ENCODE peak calls at places on chromosomes 3 and 15, in five cellular contexts. Q, J, V, R and M are unnamed samples.

GRCh38 chr3:32384938-32385337 is 6.7 kb upstream of the CMTM7 start:
- DNase-seq in Q (peak; percentile 36), J (no peak), V (no peak), R (peak; percentile 48), M (no peak)

GRCh38 chr3:146166450-146167222 is 5.7 kb upstream of the PLOD2 start:
- DNase-seq in Q (peak; percentile 95), J (no peak), V (no peak), R (no peak), M (no peak)

GRCh38 chr3:99627062-99627826 is 11.2 kb upstream of the COL8A1 start:
- DNase-seq in Q (peak; percentile 48), J (no peak), V (no peak), R (no peak), M (no peak)

GRCh38 chr15:88139936-88140335 is 116.6 kb downstream of the NTRK3 start:
- DNase-seq in Q (peak; percentile 4), J (no peak), V (no peak), R (no peak), M (no peak)

GRCh38 chr3:196654691-196655090 is 15.2 kb downstream of the NRROS start:
- DNase-seq in Q (no peak), J (no peak), V (no peak), R (no peak), M (no peak)

GRCh38 chr3:66483006-66483928 is 17.6 kb downstream of the LRIG1 start:
- DNase-seq in Q (peak; percentile 90), J (peak; percentile 55), V (no peak), R (no peak), M (no peak)

GRCh38 chr15:68470049-68470738 is 38.2 kb upstream of the ITGA11 start:
- DNase-seq in Q (no peak), J (no peak), V (no peak), R (no peak), M (no peak)

GRCh38 chr3:131454501-131454900 is 48.3 kb downstream of the MRPL3 start:
- DNase-seq in Q (peak; percentile 64), J (no peak), V (no peak), R (no peak), M (no peak)

DNA sequence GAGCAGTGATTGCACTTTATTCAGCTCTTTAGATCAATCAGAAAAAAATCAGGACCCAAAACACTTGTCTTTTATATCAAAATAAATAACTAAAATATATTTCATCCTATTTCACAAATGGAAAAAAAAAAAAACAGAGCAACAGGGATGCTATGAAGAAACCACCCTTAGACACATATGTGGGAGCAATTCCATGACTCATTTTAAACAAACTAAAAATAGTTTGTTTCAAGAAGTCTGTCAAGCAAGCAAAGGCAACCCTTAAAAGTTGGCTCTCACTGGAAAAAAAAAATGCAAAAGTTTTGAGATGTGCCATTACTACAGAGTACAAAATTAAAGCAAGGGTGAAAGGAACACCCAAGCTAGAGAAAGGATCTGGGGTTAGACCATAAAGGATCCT is 5.7 kb downstream of the ATP13A3 start:
- DNase-seq in Q (peak; percentile 78), J (no peak), V (no peak), R (no peak), M (no peak)
- H3K27ac ChIP-seq in Q (peak overlapping the region; percentile 59), J (no peak overlapping the region), V (peak overlapping the region; percentile 63), R (no peak overlapping the region), M (no peak overlapping the region)

GRCh38 chr3:154304936-154305335 is 19.4 kb downstream of the DHX36 start:
- DNase-seq in Q (no peak), J (no peak), V (no peak), R (no peak), M (no peak)
- H3K27ac ChIP-seq in Q (no peak overlapping the region), J (no peak overlapping the region), V (no peak overlapping the region), R (no peak overlapping the region), M (no peak overlapping the region)

DNA sequence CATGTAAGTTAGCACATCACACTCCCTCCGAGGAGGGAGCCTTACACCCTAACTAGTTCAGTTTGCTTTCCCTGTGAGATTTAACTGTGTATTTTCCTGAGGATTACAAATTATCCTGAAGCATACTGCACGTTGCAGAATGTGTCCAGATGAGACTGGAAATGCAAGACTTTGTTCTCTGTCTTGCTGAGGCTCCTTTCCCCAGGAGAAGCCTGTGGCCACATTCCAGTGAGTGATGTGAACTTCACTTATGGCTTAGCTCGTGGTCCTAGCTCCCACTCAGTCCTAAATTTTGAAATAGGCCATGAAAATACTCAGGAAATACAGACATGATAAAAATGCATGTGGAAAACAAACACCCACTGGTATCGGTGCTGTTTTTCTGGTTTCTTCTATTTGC is 23.7 kb downstream of the PDZRN3 start:
- DNase-seq in Q (peak; percentile 42), J (no peak), V (no peak), R (no peak), M (no peak)
- H3K27ac ChIP-seq in Q (no peak overlapping the region), J (peak overlapping the region; percentile 28), V (no peak overlapping the region), R (no peak overlapping the region), M (no peak overlapping the region)

DNA sequence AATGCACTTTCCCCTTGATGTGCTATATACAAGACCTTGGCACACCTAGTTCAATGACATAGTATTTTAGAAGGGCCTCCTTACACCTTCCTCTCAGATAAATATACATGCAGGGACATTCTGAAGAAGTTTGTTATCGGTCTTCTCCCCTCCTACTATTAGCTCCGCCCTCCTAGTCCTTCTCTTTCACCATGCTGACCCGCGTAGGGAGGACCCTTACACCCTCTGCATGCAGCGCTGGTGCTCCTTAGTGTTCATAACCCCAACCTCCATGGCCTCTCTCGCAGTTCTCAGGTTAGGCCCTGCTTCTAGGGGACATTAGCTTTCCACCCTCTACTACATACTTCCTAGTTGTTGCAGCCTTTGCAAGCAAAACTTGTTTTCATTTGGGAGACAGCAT is 146.4 kb downstream of the PGPEP1L start:
- DNase-seq in Q (no peak), J (no peak), V (no peak), R (no peak), M (no peak)
- H3K27ac ChIP-seq in Q (no peak overlapping the region), J (no peak overlapping the region), V (peak overlapping the region; percentile 97), R (no peak overlapping the region), M (no peak overlapping the region)